ENCODE peak calls at places on chromosomes 16 and 17, in five cellular contexts. G, P, C, Y and E are unnamed samples.

GRCh38 chr17:37813753-37814152 is 68.9 kb upstream of the HNF1B start:
- DNase-seq in G (no peak), P (no peak), C (no peak), Y (peak), E (no peak)

GRCh38 chr17:79645022-79645776 is 34.3 kb upstream of the RBFOX3 start:
- DNase-seq in G (peak), P (peak), C (no peak), Y (no peak), E (no peak)

GRCh38 chr17:31744541-31744951 is 114.5 kb downstream of the COPRS start:
- DNase-seq in G (no peak), P (no peak), C (no peak), Y (peak), E (no peak)

GRCh38 chr17:19398301-19399181 is 11.6 kb upstream of the MFAP4 start:
- DNase-seq in G (no peak), P (no peak), C (no peak), Y (peak), E (no peak)

GRCh38 chr17:9200699-9201359 is 179.5 kb downstream of the NTN1 start:
- DNase-seq in G (no peak), P (no peak), C (no peak), Y (no peak), E (no peak)

GRCh38 chr17:20121359-20122235 is 112.4 kb downstream of the SPECC1 start:
- DNase-seq in G (peak), P (peak), C (peak), Y (peak), E (peak)

GRCh38 chr17:78462148-78462547 is 83.7 kb downstream of the PGS1 start:
- DNase-seq in G (no peak), P (no peak), C (no peak), Y (no peak), E (no peak)

GRCh38 chr16:30663820-30664528 is 5.7 kb downstream of the FBRS start:
- DNase-seq in G (no peak), P (no peak), C (no peak), Y (no peak), E (no peak)

GRCh38 chr17:50466371-50467113 is 2.1 kb downstream of the CHAD start:
- DNase-seq in G (no peak), P (no peak), C (no peak), Y (no peak), E (no peak)

GRCh38 chr16:2752035-2752849 is at the start of gene SRRM2:
- DNase-seq in G (peak), P (peak), C (peak), Y (peak), E (peak)

GRCh38 chr17:66429680-66430079 is 127.3 kb downstream of the PRKCA start:
- DNase-seq in G (no peak), P (no peak), C (no peak), Y (no peak), E (no peak)

GRCh38 chr17:78358538-78359215 is 1.2 kb downstream of the SOCS3 start:
- DNase-seq in G (no peak), P (peak), C (peak), Y (peak), E (peak)

GRCh38 chr17:82000803-82001649 is 21.7 kb downstream of the CENPX start:
- DNase-seq in G (no peak), P (no peak), C (no peak), Y (no peak), E (peak)

GRCh38 chr17:79917902-79918484 is 78.8 kb upstream of the CBX4 start:
- DNase-seq in G (no peak), P (no peak), C (no peak), Y (no peak), E (no peak)

GRCh38 chr17:72125226-72125651 is 4.4 kb downstream of the SOX9 start:
- DNase-seq in G (no peak), P (peak), C (peak), Y (peak), E (no peak)

GRCh38 chr17:2263183-2263954 is 40.2 kb downstream of the SMG6 start:
- DNase-seq in G (no peak), P (no peak), C (no peak), Y (peak), E (no peak)

GRCh38 chr16:88479795-88480760 is 27.0 kb downstream of the ZFPM1 start:
- DNase-seq in G (no peak), P (no peak), C (no peak), Y (no peak), E (no peak)

GRCh38 chr17:62980842-62981241 is 14.8 kb downstream of the TANC2 start:
- DNase-seq in G (no peak), P (no peak), C (no peak), Y (no peak), E (no peak)

GRCh38 chr17:676060-676745 is 38.4 kb downstream of the VPS53 start:
- DNase-seq in G (no peak), P (no peak), C (no peak), Y (peak), E (no peak)

GRCh38 chr17:14873996-14874395 is 391.1 kb downstream of the PMP22 start:
- DNase-seq in G (no peak), P (no peak), C (no peak), Y (no peak), E (no peak)

GRCh38 chr16:2029350-2029749 is 2.6 kb downstream of the NHERF2 start:
- DNase-seq in G (no peak), P (no peak), C (no peak), Y (no peak), E (no peak)

GRCh38 chr17:34917381-34917780 is 43.9 kb downstream of the CCT6B start:
- DNase-seq in G (no peak), P (no peak), C (no peak), Y (no peak), E (no peak)

GRCh38 chr17:19409509-19409908 is 1.5 kb upstream of the RNF112 start:
- DNase-seq in G (no peak), P (no peak), C (no peak), Y (peak), E (no peak)

GRCh38 chr17:73532441-73532901 is 111.8 kb downstream of the SDK2 start:
- DNase-seq in G (no peak), P (no peak), C (no peak), Y (no peak), E (no peak)

GRCh38 chr17:82213251-82214011 is 789 bp upstream of the CCDC57 start:
- DNase-seq in G (no peak), P (no peak), C (peak), Y (peak), E (peak)

GRCh38 chr17:75869282-75870141 is 8.9 kb downstream of the TRIM47 start:
- DNase-seq in G (no peak), P (no peak), C (no peak), Y (peak), E (no peak)

GRCh38 chr17:33436321-33436720 is 143.2 kb upstream of the ASIC2 start:
- DNase-seq in G (no peak), P (no peak), C (no peak), Y (peak), E (no peak)

GRCh38 chr17:31571124-31571892 is 179.8 kb downstream of the RAB11FIP4 start:
- DNase-seq in G (no peak), P (no peak), C (no peak), Y (peak), E (no peak)

GRCh38 chr17:35809855-35810461 is 674 bp downstream of the TAF15 start:
- DNase-seq in G (no peak), P (no peak), C (no peak), Y (peak), E (no peak)

GRCh38 chr16:12110361-12111107 is 134.0 kb downstream of the SNX29 start:
- DNase-seq in G (no peak), P (no peak), C (no peak), Y (no peak), E (no peak)

GRCh38 chr16:54165174-54165911 is 121.2 kb downstream of the IRX3 start:
- DNase-seq in G (no peak), P (no peak), C (no peak), Y (no peak), E (peak)

GRCh38 chr17:73318861-73319260 is 7.1 kb upstream of the CDC42EP4 start:
- DNase-seq in G (no peak), P (no peak), C (no peak), Y (no peak), E (no peak)

GRCh38 chr17:75587718-75588545 is at the start of gene MYO15B:
- DNase-seq in G (peak), P (peak), C (peak), Y (peak), E (peak)

GRCh38 chr17:45306623-45307022 is 10.2 kb downstream of the MAP3K14 start:
- DNase-seq in G (no peak), P (no peak), C (no peak), Y (no peak), E (no peak)
- TF ChIP-seq CTCF in G (no peak), P (no peak), C (peak), Y (no peak), E (no peak)

DNA sequence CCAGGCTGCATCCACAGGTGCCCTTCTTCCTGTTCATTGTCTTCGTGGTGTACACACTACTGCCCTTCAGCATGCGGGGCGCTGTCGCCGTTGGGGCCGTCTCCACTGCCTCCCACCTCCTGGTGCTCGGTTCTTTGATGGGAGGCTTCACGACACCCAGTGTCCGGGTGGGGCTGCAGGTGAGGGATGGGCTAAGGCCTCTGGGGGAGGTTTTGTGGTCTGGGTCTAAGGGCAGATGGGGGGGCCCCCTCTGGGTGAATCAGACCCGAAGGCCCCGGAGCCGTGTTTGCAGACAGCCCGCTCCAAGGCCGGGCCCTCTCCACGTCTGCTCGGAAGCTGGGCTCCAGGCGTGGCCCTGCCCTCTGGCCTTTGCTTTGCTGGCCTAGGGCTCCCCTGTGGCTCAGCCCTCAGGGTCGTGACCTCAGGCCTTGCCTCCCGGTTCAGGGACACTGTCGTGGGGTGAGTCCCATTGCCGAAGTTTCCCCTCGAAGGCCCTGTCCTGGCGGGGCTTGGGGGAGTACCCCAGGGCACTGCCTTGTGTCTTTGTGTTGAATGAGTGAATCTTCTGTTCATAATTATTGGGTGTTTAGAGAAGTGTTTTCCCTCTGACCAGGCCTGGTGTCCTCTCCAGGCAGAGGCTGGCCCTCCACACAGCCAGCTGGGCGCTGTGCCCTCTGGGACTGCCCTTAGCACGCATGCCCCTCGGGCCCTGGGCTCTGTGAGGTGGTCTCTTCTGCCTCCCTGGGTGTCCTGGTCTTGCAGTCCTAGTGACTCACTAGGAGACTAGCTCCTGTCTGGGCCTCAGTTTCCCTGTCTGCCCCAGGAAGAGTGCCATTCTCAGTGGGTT is 25.6 kb downstream of the ADCY7 start:
- DNase-seq in G (no peak), P (no peak), C (no peak), Y (no peak), E (no peak)
- TF ChIP-seq CTCF in G (no peak), P (no peak), C (no peak), Y (no peak), E (no peak)

DNA sequence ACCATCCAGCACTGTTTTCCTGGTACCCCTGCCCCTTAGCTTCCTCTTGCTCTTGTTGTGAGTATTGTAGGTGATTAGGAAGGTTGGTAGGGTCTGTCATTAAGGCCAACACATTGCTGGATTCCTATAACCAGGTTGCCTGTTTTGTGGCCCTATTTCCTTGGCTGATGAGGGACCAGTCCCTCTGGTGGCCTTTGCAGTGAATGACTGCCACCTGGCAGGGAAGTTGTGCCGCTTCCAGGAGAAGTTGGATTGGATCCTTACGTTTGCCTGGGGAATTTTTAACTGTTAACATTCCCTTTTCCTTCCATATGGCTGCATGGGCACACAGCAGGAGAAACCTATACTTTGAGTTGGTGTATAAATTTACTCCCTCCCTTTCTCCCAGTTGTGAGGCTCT is 32.4 kb downstream of the LCMT1 start:
- DNase-seq in G (no peak), P (peak), C (peak), Y (no peak), E (no peak)
- TF ChIP-seq CTCF in G (peak), P (peak), C (peak), Y (peak), E (peak)

GRCh38 chr17:3907483-3908216 is 8.6 kb downstream of the P2RX1 start:
- DNase-seq in G (no peak), P (peak), C (peak), Y (no peak), E (no peak)
- TF ChIP-seq CTCF in G (peak), P (no peak), C (peak), Y (no peak), E (no peak)

GRCh38 chr17:55996826-55997225 is 156.4 kb upstream of the ANKFN1 start:
- DNase-seq in G (no peak), P (no peak), C (no peak), Y (no peak), E (no peak)
- TF ChIP-seq CTCF in G (peak), P (no peak), C (peak), Y (no peak), E (peak)

DNA sequence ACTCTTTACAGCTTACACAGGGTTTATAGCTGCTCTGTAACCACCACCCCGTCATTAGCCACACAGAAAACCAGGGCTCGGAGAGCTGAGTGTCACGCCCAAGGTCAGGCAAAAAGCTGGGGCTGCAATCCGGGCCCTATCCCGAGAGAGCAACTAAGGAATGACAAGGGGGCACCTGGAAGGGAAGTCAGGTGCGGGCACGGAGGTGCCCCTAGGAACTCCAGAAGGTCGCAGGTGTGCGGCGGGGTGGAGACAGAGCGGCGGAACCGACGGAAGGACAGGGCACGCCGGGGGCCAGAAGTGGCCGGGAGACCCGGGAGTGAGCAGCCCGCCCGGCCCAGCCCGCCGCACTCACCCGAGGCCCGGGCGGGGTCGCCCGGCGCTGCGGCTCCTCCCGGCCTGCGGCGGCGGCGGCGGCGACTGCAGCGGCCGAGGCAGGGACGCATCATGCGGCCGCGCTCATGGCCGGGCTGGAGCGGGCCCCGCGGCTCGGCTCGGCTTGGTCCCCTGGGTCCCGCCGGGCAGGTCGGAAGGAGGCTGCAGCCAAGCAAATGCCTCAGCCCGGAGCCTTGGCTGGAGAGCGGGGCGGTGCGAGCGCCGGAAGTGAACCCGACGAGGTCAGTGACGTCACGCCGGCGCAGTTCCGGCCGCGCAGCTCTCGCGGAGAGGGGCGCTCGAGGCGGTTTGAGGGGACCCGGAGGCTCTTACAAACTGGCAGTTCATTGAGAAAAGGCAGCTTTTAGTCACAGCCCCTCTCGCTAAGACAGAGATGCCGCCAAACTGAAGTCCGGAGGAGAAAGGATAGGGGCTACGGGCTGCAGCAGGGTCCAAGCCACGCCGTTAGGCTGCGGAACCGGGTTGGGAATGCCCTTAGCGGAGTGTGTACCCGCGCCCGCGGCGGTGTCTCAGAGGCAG is at the start of gene ZDHHC7:
- DNase-seq in G (peak), P (peak), C (peak), Y (peak), E (peak)
- TF ChIP-seq CTCF in G (peak), P (no peak), C (peak), Y (peak), E (peak)

GRCh38 chr16:521381-522210 is 5.9 kb upstream of the CAPN15 start:
- DNase-seq in G (no peak), P (peak), C (no peak), Y (no peak), E (no peak)
- TF ChIP-seq CTCF in G (no peak), P (peak), C (peak), Y (no peak), E (no peak)

DNA sequence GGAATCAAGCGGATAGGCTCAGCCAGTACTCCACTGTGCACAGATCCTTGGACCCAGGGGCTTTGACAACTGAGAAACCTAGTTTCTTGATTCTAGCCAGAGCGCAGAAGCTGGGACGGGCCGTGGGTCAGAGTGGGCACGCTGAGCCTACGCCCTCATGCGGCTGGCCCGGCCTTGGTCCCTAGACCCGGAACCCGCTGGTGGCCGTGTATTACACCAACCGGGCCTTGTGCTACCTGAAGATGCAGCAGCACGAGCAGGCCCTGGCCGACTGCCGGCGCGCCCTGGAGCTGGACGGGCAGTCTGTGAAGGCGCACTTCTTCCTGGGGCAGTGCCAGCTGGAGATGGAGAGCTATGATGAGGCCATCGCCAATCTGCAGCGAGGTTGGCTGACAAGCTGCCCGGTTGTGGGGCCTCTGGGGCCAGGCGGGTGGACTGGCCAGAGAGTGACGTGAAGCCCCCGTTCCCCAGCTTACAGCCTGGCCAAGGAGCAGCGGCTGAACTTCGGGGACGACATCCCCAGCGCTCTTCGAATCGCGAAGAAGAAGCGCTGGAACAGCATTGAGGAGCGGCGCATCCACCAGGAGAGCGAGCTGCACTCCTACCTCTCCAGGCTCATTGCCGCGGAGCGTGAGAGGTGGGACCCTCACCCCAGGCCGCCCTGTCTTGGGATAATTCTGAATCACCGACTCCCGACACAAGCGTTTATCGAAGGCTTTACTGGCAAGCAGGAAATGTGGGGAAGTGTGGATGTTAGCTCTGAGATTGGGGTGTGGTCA is 946 bp downstream of the STUB1 start:
- DNase-seq in G (no peak), P (no peak), C (peak), Y (peak), E (no peak)
- TF ChIP-seq CTCF in G (no peak), P (no peak), C (peak), Y (no peak), E (no peak)